ENCODE peak calls at places on chromosomes 13 and 19, in five cellular contexts. X is activated CD4-positive, alpha-beta T cell treated with anti-CD3 and anti-CD28 coated beads, Interleukin-2, amount 50 U/mL, for 1 hour; J is foreskin fibroblast; P is activated CD8-positive, alpha-beta memory T cell treated with anti-CD3 and anti-CD28 coated beads, Interleukin-2, amount 10 ng/mL, durations not matched to agents 7 days and 5 days; N is neural crest cell. L is an unnamed sample.

GRCh38 chr19:10289167-10289835 is 451 bp upstream of the ICAM5 start:
- DNase-seq in P (peak), J (peak), X (peak), N (no peak), L (no peak)

GRCh38 chr13:44819245-44819644 is 170.0 kb downstream of the NUFIP1 start:
- DNase-seq in P (no peak), X (no peak), J (peak), N (no peak), L (no peak)

GRCh38 chr13:104645786-104646185 is 1579.6 kb upstream of the SLC10A2 start:
- DNase-seq in J (no peak), N (no peak), X (no peak), P (no peak), L (no peak)

GRCh38 chr19:57263244-57263643 is 17.0 kb upstream of the ZNF460 start:
- DNase-seq in X (no peak), J (no peak), N (no peak), P (no peak), L (no peak)

GRCh38 chr13:50474094-50474654 is 369.3 kb downstream of the DLEU7 start:
- DNase-seq in X (no peak), J (no peak), P (no peak), N (no peak), L (no peak)

GRCh38 chr13:84208251-84208650 is 326.0 kb upstream of the SLITRK1 start:
- DNase-seq in J (no peak), P (no peak), N (no peak), X (no peak), L (no peak)

GRCh38 chr13:109145631-109146030 is 516.2 kb downstream of the MYO16 start:
- DNase-seq in X (no peak), J (peak), P (no peak), N (peak), L (peak)

GRCh38 chr19:19106061-19106551 is 32.2 kb downstream of the TMEM161A start:
- DNase-seq in X (no peak), N (peak), J (peak), P (no peak), L (no peak)

GRCh38 chr13:46339035-46339666 is 47.9 kb downstream of the RUBCNL start:
- DNase-seq in N (no peak), P (no peak), X (no peak), J (peak), L (peak)

GRCh38 chr13:85528578-85529215 is 270.5 kb downstream of the SLITRK6 start:
- DNase-seq in P (no peak), N (no peak), X (no peak), J (peak), L (no peak)

GRCh38 chr13:57408312-57408711 is 223.2 kb upstream of the PCDH17 start:
- DNase-seq in J (no peak), N (no peak), X (no peak), P (no peak), L (no peak)

GRCh38 chr19:32702010-32702409 is 10.4 kb downstream of the NUDT19 start:
- DNase-seq in J (no peak), N (no peak), P (no peak), X (no peak), L (no peak)

GRCh38 chr19:51592521-51592920 is 21.4 kb downstream of the ZNF175 start:
- DNase-seq in X (no peak), P (no peak), J (no peak), N (no peak), L (no peak)

GRCh38 chr13:81987159-81987558 is 1646.2 kb upstream of the SPRY2 start:
- DNase-seq in N (no peak), J (no peak), P (no peak), X (no peak), L (no peak)

GRCh38 chr19:17473041-17473440 is 2.7 kb downstream of the SLC27A1 start:
- DNase-seq in J (peak), N (no peak), X (no peak), P (peak), L (no peak)

GRCh38 chr13:106373989-106374572 is 161.4 kb downstream of the EFNB2 start:
- DNase-seq in P (no peak), N (no peak), J (peak), X (no peak), L (peak)

GRCh38 chr13:44281252-44282000 is 92.2 kb upstream of the SERP2 start:
- DNase-seq in P (no peak), X (no peak), N (no peak), J (no peak), L (no peak)

GRCh38 chr19:21848706-21849105 is 12.7 kb upstream of the ZNF43 start:
- DNase-seq in J (peak), P (no peak), X (no peak), N (no peak), L (no peak)

GRCh38 chr13:36813226-36813625 is 5.8 kb upstream of the RFXAP start:
- DNase-seq in J (no peak), N (no peak), X (no peak), P (no peak), L (no peak)

L was measured in stromal cell of bone marrow.